ENCODE peak calls at places on chromosome 1, in eight cellular contexts. One of them, this sample, is unnamed.

GRCh38 chr1:90879281-90879680 is 142.6 kb downstream of the ZNF644 start:
- DNase-seq in stimulated activated CD4-positive, alpha-beta T cell treated with anti-CD3 and anti-CD28 coated beads, Interleukin-1b, Interleukin-23, amount 100 ng/mL, for 4 hours: no peak
- DNase-seq in activated CD4-positive, alpha-beta T cell treated with anti-CD3 and anti-CD28 coated beads, Interleukin-2, amount 10 ng/mL, durations not matched to agents 7 days and 5 days: no peak
- DNase-seq in nephron progenitor cell: no peak
- DNase-seq in neural progenitor cell: no peak
- DNase-seq in C1 segment of cervical spinal cord: no peak
- DNase-seq in RCC 7860: no peak
- DNase-seq in NCI-H524: no peak
- DNase-seq in this sample: peak

GRCh38 chr1:172340520-172340919 is 80.0 kb upstream of the C1orf105 start:
- DNase-seq in RCC 7860: no peak
- DNase-seq in C1 segment of cervical spinal cord: no peak
- DNase-seq in activated CD4-positive, alpha-beta T cell treated with anti-CD3 and anti-CD28 coated beads, Interleukin-2, amount 10 ng/mL, durations not matched to agents 7 days and 5 days: no peak
- DNase-seq in neural progenitor cell: no peak
- DNase-seq in NCI-H524: no peak
- DNase-seq in stimulated activated CD4-positive, alpha-beta T cell treated with anti-CD3 and anti-CD28 coated beads, Interleukin-1b, Interleukin-23, amount 100 ng/mL, for 4 hours: no peak
- DNase-seq in nephron progenitor cell: no peak
- DNase-seq in this sample: no peak

GRCh38 chr1:30908886-30909777 is 574 bp upstream of the SDC3 start:
- DNase-seq in activated CD4-positive, alpha-beta T cell treated with anti-CD3 and anti-CD28 coated beads, Interleukin-2, amount 10 ng/mL, durations not matched to agents 7 days and 5 days: no peak
- DNase-seq in stimulated activated CD4-positive, alpha-beta T cell treated with anti-CD3 and anti-CD28 coated beads, Interleukin-1b, Interleukin-23, amount 100 ng/mL, for 4 hours: no peak
- DNase-seq in nephron progenitor cell: no peak
- DNase-seq in C1 segment of cervical spinal cord: no peak
- DNase-seq in NCI-H524: no peak
- DNase-seq in RCC 7860: no peak
- DNase-seq in neural progenitor cell: peak
- DNase-seq in this sample: no peak

GRCh38 chr1:10192263-10192662 is 18.1 kb upstream of the KIF1B start:
- DNase-seq in stimulated activated CD4-positive, alpha-beta T cell treated with anti-CD3 and anti-CD28 coated beads, Interleukin-1b, Interleukin-23, amount 100 ng/mL, for 4 hours: no peak
- DNase-seq in nephron progenitor cell: no peak
- DNase-seq in RCC 7860: no peak
- DNase-seq in C1 segment of cervical spinal cord: no peak
- DNase-seq in NCI-H524: no peak
- DNase-seq in neural progenitor cell: no peak
- DNase-seq in activated CD4-positive, alpha-beta T cell treated with anti-CD3 and anti-CD28 coated beads, Interleukin-2, amount 10 ng/mL, durations not matched to agents 7 days and 5 days: no peak
- DNase-seq in this sample: no peak

GRCh38 chr1:58249729-58250586 is 296.6 kb downstream of the OMA1 start:
- DNase-seq in neural progenitor cell: peak
- DNase-seq in stimulated activated CD4-positive, alpha-beta T cell treated with anti-CD3 and anti-CD28 coated beads, Interleukin-1b, Interleukin-23, amount 100 ng/mL, for 4 hours: no peak
- DNase-seq in RCC 7860: no peak
- DNase-seq in C1 segment of cervical spinal cord: peak
- DNase-seq in nephron progenitor cell: peak
- DNase-seq in NCI-H524: no peak
- DNase-seq in activated CD4-positive, alpha-beta T cell treated with anti-CD3 and anti-CD28 coated beads, Interleukin-2, amount 10 ng/mL, durations not matched to agents 7 days and 5 days: no peak
- DNase-seq in this sample: no peak

GRCh38 chr1:163439506-163439905 is 117.8 kb downstream of the NUF2 start:
- DNase-seq in stimulated activated CD4-positive, alpha-beta T cell treated with anti-CD3 and anti-CD28 coated beads, Interleukin-1b, Interleukin-23, amount 100 ng/mL, for 4 hours: no peak
- DNase-seq in neural progenitor cell: no peak
- DNase-seq in activated CD4-positive, alpha-beta T cell treated with anti-CD3 and anti-CD28 coated beads, Interleukin-2, amount 10 ng/mL, durations not matched to agents 7 days and 5 days: no peak
- DNase-seq in NCI-H524: no peak
- DNase-seq in nephron progenitor cell: no peak
- DNase-seq in C1 segment of cervical spinal cord: no peak
- DNase-seq in RCC 7860: no peak
- DNase-seq in this sample: no peak

GRCh38 chr1:67393240-67393639 is 37.0 kb downstream of the SERBP1 start:
- DNase-seq in C1 segment of cervical spinal cord: no peak
- DNase-seq in RCC 7860: no peak
- DNase-seq in nephron progenitor cell: no peak
- DNase-seq in activated CD4-positive, alpha-beta T cell treated with anti-CD3 and anti-CD28 coated beads, Interleukin-2, amount 10 ng/mL, durations not matched to agents 7 days and 5 days: no peak
- DNase-seq in NCI-H524: no peak
- DNase-seq in stimulated activated CD4-positive, alpha-beta T cell treated with anti-CD3 and anti-CD28 coated beads, Interleukin-1b, Interleukin-23, amount 100 ng/mL, for 4 hours: no peak
- DNase-seq in neural progenitor cell: no peak
- DNase-seq in this sample: no peak

GRCh38 chr1:29471487-29472313 is 235.4 kb downstream of the PTPRU start:
- DNase-seq in nephron progenitor cell: peak
- DNase-seq in neural progenitor cell: no peak
- DNase-seq in activated CD4-positive, alpha-beta T cell treated with anti-CD3 and anti-CD28 coated beads, Interleukin-2, amount 10 ng/mL, durations not matched to agents 7 days and 5 days: no peak
- DNase-seq in RCC 7860: no peak
- DNase-seq in NCI-H524: peak
- DNase-seq in stimulated activated CD4-positive, alpha-beta T cell treated with anti-CD3 and anti-CD28 coated beads, Interleukin-1b, Interleukin-23, amount 100 ng/mL, for 4 hours: no peak
- DNase-seq in C1 segment of cervical spinal cord: no peak
- DNase-seq in this sample: peak

GRCh38 chr1:7478797-7479499 is 292.1 kb upstream of the VAMP3 start:
- DNase-seq in neural progenitor cell: no peak
- DNase-seq in stimulated activated CD4-positive, alpha-beta T cell treated with anti-CD3 and anti-CD28 coated beads, Interleukin-1b, Interleukin-23, amount 100 ng/mL, for 4 hours: no peak
- DNase-seq in RCC 7860: no peak
- DNase-seq in nephron progenitor cell: no peak
- DNase-seq in activated CD4-positive, alpha-beta T cell treated with anti-CD3 and anti-CD28 coated beads, Interleukin-2, amount 10 ng/mL, durations not matched to agents 7 days and 5 days: no peak
- DNase-seq in NCI-H524: no peak
- DNase-seq in C1 segment of cervical spinal cord: no peak
- DNase-seq in this sample: no peak

GRCh38 chr1:153402226-153402625 is 11.4 kb upstream of the S100A8 start:
- DNase-seq in neural progenitor cell: no peak
- DNase-seq in stimulated activated CD4-positive, alpha-beta T cell treated with anti-CD3 and anti-CD28 coated beads, Interleukin-1b, Interleukin-23, amount 100 ng/mL, for 4 hours: no peak
- DNase-seq in nephron progenitor cell: no peak
- DNase-seq in RCC 7860: no peak
- DNase-seq in NCI-H524: no peak
- DNase-seq in C1 segment of cervical spinal cord: no peak
- DNase-seq in activated CD4-positive, alpha-beta T cell treated with anti-CD3 and anti-CD28 coated beads, Interleukin-2, amount 10 ng/mL, durations not matched to agents 7 days and 5 days: no peak
- DNase-seq in this sample: no peak

GRCh38 chr1:33061827-33062226 is 19.1 kb upstream of the AZIN2 start:
- DNase-seq in NCI-H524: no peak
- DNase-seq in C1 segment of cervical spinal cord: no peak
- DNase-seq in neural progenitor cell: no peak
- DNase-seq in activated CD4-positive, alpha-beta T cell treated with anti-CD3 and anti-CD28 coated beads, Interleukin-2, amount 10 ng/mL, durations not matched to agents 7 days and 5 days: no peak
- DNase-seq in nephron progenitor cell: no peak
- DNase-seq in stimulated activated CD4-positive, alpha-beta T cell treated with anti-CD3 and anti-CD28 coated beads, Interleukin-1b, Interleukin-23, amount 100 ng/mL, for 4 hours: no peak
- DNase-seq in RCC 7860: no peak
- DNase-seq in this sample: no peak

GRCh38 chr1:1053682-1054081 is 20.4 kb downstream of the RNF223 start:
- DNase-seq in nephron progenitor cell: no peak
- DNase-seq in neural progenitor cell: no peak
- DNase-seq in stimulated activated CD4-positive, alpha-beta T cell treated with anti-CD3 and anti-CD28 coated beads, Interleukin-1b, Interleukin-23, amount 100 ng/mL, for 4 hours: no peak
- DNase-seq in RCC 7860: no peak
- DNase-seq in activated CD4-positive, alpha-beta T cell treated with anti-CD3 and anti-CD28 coated beads, Interleukin-2, amount 10 ng/mL, durations not matched to agents 7 days and 5 days: no peak
- DNase-seq in NCI-H524: no peak
- DNase-seq in C1 segment of cervical spinal cord: no peak
- DNase-seq in this sample: no peak

GRCh38 chr1:31701137-31701736 is 2.6 kb downstream of the COL16A1 start:
- DNase-seq in stimulated activated CD4-positive, alpha-beta T cell treated with anti-CD3 and anti-CD28 coated beads, Interleukin-1b, Interleukin-23, amount 100 ng/mL, for 4 hours: peak
- DNase-seq in NCI-H524: no peak
- DNase-seq in C1 segment of cervical spinal cord: peak
- DNase-seq in activated CD4-positive, alpha-beta T cell treated with anti-CD3 and anti-CD28 coated beads, Interleukin-2, amount 10 ng/mL, durations not matched to agents 7 days and 5 days: no peak
- DNase-seq in RCC 7860: peak
- DNase-seq in neural progenitor cell: no peak
- DNase-seq in nephron progenitor cell: no peak
- DNase-seq in this sample: peak

GRCh38 chr1:161359316-161359715 is 8.4 kb downstream of the CFAP126 start:
- DNase-seq in stimulated activated CD4-positive, alpha-beta T cell treated with anti-CD3 and anti-CD28 coated beads, Interleukin-1b, Interleukin-23, amount 100 ng/mL, for 4 hours: no peak
- DNase-seq in C1 segment of cervical spinal cord: no peak
- DNase-seq in RCC 7860: no peak
- DNase-seq in nephron progenitor cell: no peak
- DNase-seq in NCI-H524: no peak
- DNase-seq in neural progenitor cell: no peak
- DNase-seq in activated CD4-positive, alpha-beta T cell treated with anti-CD3 and anti-CD28 coated beads, Interleukin-2, amount 10 ng/mL, durations not matched to agents 7 days and 5 days: no peak
- DNase-seq in this sample: no peak

GRCh38 chr1:178530037-178530402 is 17.1 kb downstream of the TEX35 start:
- DNase-seq in nephron progenitor cell: no peak
- DNase-seq in RCC 7860: peak
- DNase-seq in neural progenitor cell: no peak
- DNase-seq in C1 segment of cervical spinal cord: no peak
- DNase-seq in NCI-H524: no peak
- DNase-seq in stimulated activated CD4-positive, alpha-beta T cell treated with anti-CD3 and anti-CD28 coated beads, Interleukin-1b, Interleukin-23, amount 100 ng/mL, for 4 hours: no peak
- DNase-seq in activated CD4-positive, alpha-beta T cell treated with anti-CD3 and anti-CD28 coated beads, Interleukin-2, amount 10 ng/mL, durations not matched to agents 7 days and 5 days: no peak
- DNase-seq in this sample: peak

GRCh38 chr1:84166797-84167196 is 22.7 kb downstream of the PRKACB start:
- DNase-seq in C1 segment of cervical spinal cord: peak
- DNase-seq in stimulated activated CD4-positive, alpha-beta T cell treated with anti-CD3 and anti-CD28 coated beads, Interleukin-1b, Interleukin-23, amount 100 ng/mL, for 4 hours: no peak
- DNase-seq in neural progenitor cell: no peak
- DNase-seq in nephron progenitor cell: no peak
- DNase-seq in NCI-H524: no peak
- DNase-seq in RCC 7860: no peak
- DNase-seq in activated CD4-positive, alpha-beta T cell treated with anti-CD3 and anti-CD28 coated beads, Interleukin-2, amount 10 ng/mL, durations not matched to agents 7 days and 5 days: no peak
- DNase-seq in this sample: no peak

GRCh38 chr1:212774584-212774983 is 17.0 kb downstream of the NSL1 start:
- DNase-seq in stimulated activated CD4-positive, alpha-beta T cell treated with anti-CD3 and anti-CD28 coated beads, Interleukin-1b, Interleukin-23, amount 100 ng/mL, for 4 hours: no peak
- DNase-seq in C1 segment of cervical spinal cord: no peak
- DNase-seq in RCC 7860: no peak
- DNase-seq in nephron progenitor cell: no peak
- DNase-seq in neural progenitor cell: no peak
- DNase-seq in NCI-H524: no peak
- DNase-seq in activated CD4-positive, alpha-beta T cell treated with anti-CD3 and anti-CD28 coated beads, Interleukin-2, amount 10 ng/mL, durations not matched to agents 7 days and 5 days: no peak
- DNase-seq in this sample: peak